ENCODE peak calls at places on chromosomes 13 and 19, in ten cellular contexts. One of them, this sample, is unnamed.

GRCh38 chr13:98476538-98476966 is 100.4 kb downstream of the STK24 start:
- DNase-seq in H9: peak; percentile 77
- DNase-seq in nephron progenitor cell: no peak
- DNase-seq in CD4-positive, alpha-beta T cell: peak; percentile 85
- DNase-seq in HFFc6: peak; percentile 93
- DNase-seq in fibroblast of pulmonary artery: peak; percentile 84
- DNase-seq in HFF-Myc: peak; percentile 84
- DNase-seq in endodermal cell: peak; percentile 80
- DNase-seq in AG04450: no peak
- DNase-seq in fibroblast of villous mesenchyme: peak; percentile 88
- DNase-seq in this sample: no peak

GRCh38 chr19:10315335-10316214 is at the start of gene FDX2:
- DNase-seq in HFFc6: peak; percentile 69
- DNase-seq in CD4-positive, alpha-beta T cell: peak; percentile 88
- DNase-seq in HFF-Myc: peak; percentile 63
- DNase-seq in AG04450: no peak
- DNase-seq in H9: peak; percentile 93
- DNase-seq in endodermal cell: peak; percentile 97
- DNase-seq in fibroblast of pulmonary artery: peak; percentile 78
- DNase-seq in fibroblast of villous mesenchyme: peak; percentile 74
- DNase-seq in nephron progenitor cell: peak; percentile 96
- DNase-seq in this sample: peak; percentile 94

GRCh38 chr19:10290876-10291553 is 1.3 kb downstream of the ICAM5 start:
- DNase-seq in HFF-Myc: no peak
- DNase-seq in AG04450: no peak
- DNase-seq in HFFc6: peak; percentile 52
- DNase-seq in fibroblast of pulmonary artery: no peak
- DNase-seq in endodermal cell: peak; percentile 82
- DNase-seq in CD4-positive, alpha-beta T cell: peak; percentile 42
- DNase-seq in nephron progenitor cell: peak; percentile 54
- DNase-seq in H9: peak; percentile 68
- DNase-seq in fibroblast of villous mesenchyme: peak; percentile 63
- DNase-seq in this sample: peak; percentile 65

GRCh38 chr13:40420160-40420740 is 246.2 kb downstream of the FOXO1 start:
- DNase-seq in HFF-Myc: no peak
- DNase-seq in HFFc6: no peak
- DNase-seq in endodermal cell: no peak
- DNase-seq in H9: no peak
- DNase-seq in fibroblast of villous mesenchyme: no peak
- DNase-seq in CD4-positive, alpha-beta T cell: no peak
- DNase-seq in AG04450: no peak
- DNase-seq in nephron progenitor cell: no peak
- DNase-seq in fibroblast of pulmonary artery: no peak
- DNase-seq in this sample: no peak

GRCh38 chr19:13835791-13836723 is 40.8 kb downstream of the ZSWIM4 start:
- DNase-seq in HFFc6: peak; percentile 43
- DNase-seq in CD4-positive, alpha-beta T cell: no peak
- DNase-seq in endodermal cell: peak; percentile 47
- DNase-seq in nephron progenitor cell: no peak
- DNase-seq in fibroblast of pulmonary artery: no peak
- DNase-seq in fibroblast of villous mesenchyme: no peak
- DNase-seq in H9: no peak
- DNase-seq in HFF-Myc: no peak
- DNase-seq in AG04450: no peak
- DNase-seq in this sample: no peak

GRCh38 chr19:16824658-16825311 is 4.4 kb upstream of the SIN3B start:
- DNase-seq in fibroblast of pulmonary artery: no peak
- DNase-seq in H9: no peak
- DNase-seq in HFF-Myc: no peak
- DNase-seq in nephron progenitor cell: no peak
- DNase-seq in HFFc6: peak; percentile 18
- DNase-seq in endodermal cell: peak; percentile 51
- DNase-seq in CD4-positive, alpha-beta T cell: no peak
- DNase-seq in AG04450: no peak
- DNase-seq in fibroblast of villous mesenchyme: peak; percentile 52
- DNase-seq in this sample: no peak

GRCh38 chr19:42140125-42140754 is 8.0 kb upstream of the POU2F2 start:
- DNase-seq in nephron progenitor cell: peak; percentile 94
- DNase-seq in CD4-positive, alpha-beta T cell: no peak
- DNase-seq in endodermal cell: peak; percentile 97
- DNase-seq in fibroblast of pulmonary artery: peak; percentile 81
- DNase-seq in HFF-Myc: no peak
- DNase-seq in H9: peak; percentile 90
- DNase-seq in fibroblast of villous mesenchyme: peak; percentile 74
- DNase-seq in AG04450: no peak
- DNase-seq in HFFc6: peak; percentile 45
- DNase-seq in this sample: no peak

GRCh38 chr19:5445667-5446066 is 9.6 kb upstream of the ZNRF4 start:
- DNase-seq in nephron progenitor cell: no peak
- DNase-seq in HFFc6: peak; percentile 4
- DNase-seq in endodermal cell: no peak
- DNase-seq in CD4-positive, alpha-beta T cell: no peak
- DNase-seq in AG04450: no peak
- DNase-seq in fibroblast of pulmonary artery: no peak
- DNase-seq in H9: no peak
- DNase-seq in fibroblast of villous mesenchyme: no peak
- DNase-seq in HFF-Myc: no peak
- DNase-seq in this sample: no peak

GRCh38 chr13:109843695-109844094 is 57.3 kb upstream of the IRS2 start:
- DNase-seq in H9: no peak
- DNase-seq in fibroblast of villous mesenchyme: no peak
- DNase-seq in CD4-positive, alpha-beta T cell: no peak
- DNase-seq in fibroblast of pulmonary artery: no peak
- DNase-seq in HFFc6: no peak
- DNase-seq in HFF-Myc: no peak
- DNase-seq in nephron progenitor cell: no peak
- DNase-seq in endodermal cell: no peak
- DNase-seq in AG04450: no peak
- DNase-seq in this sample: no peak

GRCh38 chr19:10006335-10006708 is 4.0 kb downstream of the COL5A3 start:
- DNase-seq in endodermal cell: no peak
- DNase-seq in AG04450: no peak
- DNase-seq in nephron progenitor cell: no peak
- DNase-seq in CD4-positive, alpha-beta T cell: no peak
- DNase-seq in HFF-Myc: no peak
- DNase-seq in fibroblast of villous mesenchyme: peak; percentile 71
- DNase-seq in HFFc6: no peak
- DNase-seq in fibroblast of pulmonary artery: peak; percentile 50
- DNase-seq in H9: no peak
- DNase-seq in this sample: no peak

GRCh38 chr13:31072041-31072440 is 89.7 kb downstream of the HSPH1 start:
- DNase-seq in H9: no peak
- DNase-seq in HFFc6: peak; percentile 17
- DNase-seq in AG04450: no peak
- DNase-seq in nephron progenitor cell: no peak
- DNase-seq in HFF-Myc: no peak
- DNase-seq in endodermal cell: no peak
- DNase-seq in CD4-positive, alpha-beta T cell: no peak
- DNase-seq in fibroblast of pulmonary artery: peak; percentile 35
- DNase-seq in fibroblast of villous mesenchyme: peak; percentile 20
- DNase-seq in this sample: no peak

GRCh38 chr19:29510701-29511265 is 15.0 kb upstream of the VSTM2B start:
- DNase-seq in fibroblast of pulmonary artery: no peak
- DNase-seq in CD4-positive, alpha-beta T cell: no peak
- DNase-seq in nephron progenitor cell: peak; percentile 28
- DNase-seq in AG04450: no peak
- DNase-seq in HFF-Myc: no peak
- DNase-seq in fibroblast of villous mesenchyme: no peak
- DNase-seq in H9: no peak
- DNase-seq in HFFc6: no peak
- DNase-seq in endodermal cell: peak; percentile 69
- DNase-seq in this sample: peak; percentile 5

GRCh38 chr19:42282036-42282762 is 13.1 kb downstream of the CIC start:
- DNase-seq in fibroblast of pulmonary artery: no peak
- DNase-seq in AG04450: no peak
- DNase-seq in fibroblast of villous mesenchyme: peak; percentile 31
- DNase-seq in nephron progenitor cell: no peak
- DNase-seq in HFFc6: no peak
- DNase-seq in H9: no peak
- DNase-seq in CD4-positive, alpha-beta T cell: no peak
- DNase-seq in endodermal cell: no peak
- DNase-seq in HFF-Myc: no peak
- DNase-seq in this sample: no peak

GRCh38 chr19:23439623-23440022 is 44.4 kb upstream of the ZNF91 start:
- DNase-seq in AG04450: no peak
- DNase-seq in HFF-Myc: no peak
- DNase-seq in HFFc6: no peak
- DNase-seq in endodermal cell: peak; percentile 71
- DNase-seq in fibroblast of villous mesenchyme: no peak
- DNase-seq in CD4-positive, alpha-beta T cell: no peak
- DNase-seq in fibroblast of pulmonary artery: no peak
- DNase-seq in nephron progenitor cell: no peak
- DNase-seq in H9: peak; percentile 25
- DNase-seq in this sample: no peak

GRCh38 chr13:111361046-111361872 is 40.8 kb downstream of the TEX29 start:
- DNase-seq in HFF-Myc: no peak
- DNase-seq in HFFc6: no peak
- DNase-seq in endodermal cell: no peak
- DNase-seq in fibroblast of pulmonary artery: no peak
- DNase-seq in CD4-positive, alpha-beta T cell: no peak
- DNase-seq in fibroblast of villous mesenchyme: no peak
- DNase-seq in nephron progenitor cell: no peak
- DNase-seq in AG04450: no peak
- DNase-seq in H9: no peak
- DNase-seq in this sample: no peak

GRCh38 chr19:13098291-13099072 is 4.2 kb downstream of the LYL1 start:
- DNase-seq in CD4-positive, alpha-beta T cell: no peak
- DNase-seq in HFF-Myc: no peak
- DNase-seq in AG04450: no peak
- DNase-seq in H9: peak; percentile 63
- DNase-seq in endodermal cell: peak; percentile 75
- DNase-seq in fibroblast of pulmonary artery: peak; percentile 40
- DNase-seq in nephron progenitor cell: no peak
- DNase-seq in fibroblast of villous mesenchyme: peak; percentile 63
- DNase-seq in HFFc6: no peak
- DNase-seq in this sample: no peak

GRCh38 chr13:43908156-43909126 is 28.7 kb downstream of the LACC1 start:
- DNase-seq in CD4-positive, alpha-beta T cell: no peak
- DNase-seq in HFFc6: peak; percentile 77
- DNase-seq in AG04450: peak; percentile 55
- DNase-seq in HFF-Myc: peak; percentile 29
- DNase-seq in nephron progenitor cell: no peak
- DNase-seq in H9: no peak
- DNase-seq in fibroblast of villous mesenchyme: peak; percentile 57
- DNase-seq in fibroblast of pulmonary artery: peak; percentile 74
- DNase-seq in endodermal cell: no peak
- DNase-seq in this sample: no peak

GRCh38 chr13:40983269-40983668 is 35.8 kb downstream of the ELF1 start:
- DNase-seq in HFF-Myc: no peak
- DNase-seq in AG04450: no peak
- DNase-seq in endodermal cell: no peak
- DNase-seq in fibroblast of villous mesenchyme: peak; percentile 41
- DNase-seq in fibroblast of pulmonary artery: peak; percentile 39
- DNase-seq in CD4-positive, alpha-beta T cell: no peak
- DNase-seq in HFFc6: no peak
- DNase-seq in nephron progenitor cell: no peak
- DNase-seq in H9: no peak
- DNase-seq in this sample: no peak

GRCh38 chr13:46603165-46603603 is 50.2 kb downstream of the LRCH1 start:
- DNase-seq in HFF-Myc: no peak
- DNase-seq in fibroblast of villous mesenchyme: no peak
- DNase-seq in CD4-positive, alpha-beta T cell: no peak
- DNase-seq in endodermal cell: no peak
- DNase-seq in nephron progenitor cell: no peak
- DNase-seq in AG04450: no peak
- DNase-seq in fibroblast of pulmonary artery: peak; percentile 42
- DNase-seq in H9: no peak
- DNase-seq in HFFc6: peak; percentile 3
- DNase-seq in this sample: no peak
- TF ChIP-seq CTCF in HFF-Myc: peak; percentile 30
- TF ChIP-seq CTCF in fibroblast of villous mesenchyme: peak; percentile 45
- TF ChIP-seq CTCF in CD4-positive, alpha-beta T cell: no peak
- TF ChIP-seq CTCF in endodermal cell: peak; percentile 72
- TF ChIP-seq CTCF in nephron progenitor cell: peak; percentile 10
- TF ChIP-seq CTCF in AG04450: peak; percentile 31
- TF ChIP-seq CTCF in fibroblast of pulmonary artery: peak; percentile 44
- TF ChIP-seq CTCF in H9: peak; percentile 62
- TF ChIP-seq CTCF in HFFc6: peak; percentile 66
- TF ChIP-seq CTCF in this sample: peak; percentile 10

DNA sequence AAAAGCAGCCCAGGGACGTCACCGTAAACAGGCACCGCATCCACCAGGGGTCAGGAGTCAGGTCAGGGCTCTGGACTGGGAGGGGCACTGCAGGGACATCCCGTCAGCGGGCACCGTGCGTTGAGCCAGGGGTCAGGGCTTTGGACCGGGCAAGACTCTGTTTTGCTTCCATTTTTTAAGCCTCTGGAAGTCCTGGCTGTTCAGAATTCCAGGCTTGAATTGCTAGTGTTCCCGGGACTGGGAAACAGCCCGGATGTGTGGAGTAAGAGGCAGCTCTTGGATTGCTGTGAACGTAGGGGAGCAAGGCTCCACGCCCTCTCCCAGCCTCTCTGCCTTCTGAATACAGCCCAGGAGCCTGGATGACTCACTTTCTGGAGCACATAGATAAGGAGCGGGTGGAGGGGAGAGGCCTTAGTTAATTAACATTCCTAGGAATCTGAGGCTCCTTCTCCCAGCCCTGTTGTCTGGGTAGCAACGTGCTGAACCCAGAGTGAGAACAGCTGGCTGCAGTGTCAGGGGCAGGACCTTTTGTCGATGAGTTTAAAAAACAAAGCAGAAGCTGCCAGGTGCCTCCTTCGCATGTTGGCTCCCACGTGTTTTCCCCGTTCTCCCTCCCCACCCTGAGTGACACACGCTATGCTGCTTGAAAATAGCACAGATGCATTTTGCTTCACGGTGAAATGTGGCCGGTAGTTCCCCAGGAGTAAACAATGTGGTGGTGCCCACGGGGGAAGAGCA is 21.9 kb downstream of the ATP11A start:
- DNase-seq in endodermal cell: peak; percentile 95
- DNase-seq in CD4-positive, alpha-beta T cell: no peak
- DNase-seq in HFFc6: peak; percentile 94
- DNase-seq in fibroblast of pulmonary artery: peak; percentile 97
- DNase-seq in fibroblast of villous mesenchyme: peak; percentile 100
- DNase-seq in nephron progenitor cell: peak; percentile 45
- DNase-seq in AG04450: peak; percentile 96
- DNase-seq in HFF-Myc: peak; percentile 91
- DNase-seq in H9: peak; percentile 93
- DNase-seq in this sample: peak; percentile 60
- TF ChIP-seq CTCF in endodermal cell: peak; percentile 79
- TF ChIP-seq CTCF in CD4-positive, alpha-beta T cell: no peak
- TF ChIP-seq CTCF in HFFc6: peak; percentile 67
- TF ChIP-seq CTCF in fibroblast of pulmonary artery: peak; percentile 20
- TF ChIP-seq CTCF in fibroblast of villous mesenchyme: peak; percentile 27
- TF ChIP-seq CTCF in nephron progenitor cell: no peak
- TF ChIP-seq CTCF in AG04450: peak; percentile 32
- TF ChIP-seq CTCF in HFF-Myc: peak; percentile 23
- TF ChIP-seq CTCF in H9: peak; percentile 69
- TF ChIP-seq CTCF in this sample: peak; percentile 53

GRCh38 chr13:39284801-39285388 is 246.6 kb downstream of the NHLRC3 start:
- DNase-seq in HFFc6: peak; percentile 4
- DNase-seq in fibroblast of villous mesenchyme: no peak
- DNase-seq in fibroblast of pulmonary artery: peak; percentile 17
- DNase-seq in H9: peak; percentile 41
- DNase-seq in endodermal cell: peak; percentile 54
- DNase-seq in CD4-positive, alpha-beta T cell: no peak
- DNase-seq in AG04450: no peak
- DNase-seq in HFF-Myc: no peak
- DNase-seq in nephron progenitor cell: no peak
- DNase-seq in this sample: no peak
- TF ChIP-seq CTCF in HFFc6: peak; percentile 39
- TF ChIP-seq CTCF in fibroblast of villous mesenchyme: no peak
- TF ChIP-seq CTCF in fibroblast of pulmonary artery: peak; percentile 19
- TF ChIP-seq CTCF in H9: peak; percentile 74
- TF ChIP-seq CTCF in endodermal cell: peak; percentile 72
- TF ChIP-seq CTCF in CD4-positive, alpha-beta T cell: no peak
- TF ChIP-seq CTCF in AG04450: peak; percentile 26
- TF ChIP-seq CTCF in HFF-Myc: peak; percentile 24
- TF ChIP-seq CTCF in nephron progenitor cell: no peak
- TF ChIP-seq CTCF in this sample: no peak

GRCh38 chr19:50882188-50882587 is 8.9 kb downstream of the KLK2 start:
- DNase-seq in CD4-positive, alpha-beta T cell: no peak
- DNase-seq in HFFc6: no peak
- DNase-seq in HFF-Myc: no peak
- DNase-seq in fibroblast of pulmonary artery: no peak
- DNase-seq in H9: no peak
- DNase-seq in AG04450: no peak
- DNase-seq in endodermal cell: no peak
- DNase-seq in fibroblast of villous mesenchyme: no peak
- DNase-seq in nephron progenitor cell: no peak
- DNase-seq in this sample: no peak
- TF ChIP-seq CTCF in CD4-positive, alpha-beta T cell: no peak
- TF ChIP-seq CTCF in HFFc6: no peak
- TF ChIP-seq CTCF in HFF-Myc: peak; percentile 8
- TF ChIP-seq CTCF in fibroblast of pulmonary artery: no peak
- TF ChIP-seq CTCF in H9: peak; percentile 32
- TF ChIP-seq CTCF in AG04450: no peak
- TF ChIP-seq CTCF in endodermal cell: peak; percentile 43
- TF ChIP-seq CTCF in fibroblast of villous mesenchyme: no peak
- TF ChIP-seq CTCF in nephron progenitor cell: no peak
- TF ChIP-seq CTCF in this sample: no peak